ENCODE peak calls at places on chromosomes 4 and X, in six cellular contexts. L is neural progenitor cell, V is mucosa of descending colon, W is fibroblast of the aortic adventitia, G is breast epithelium, Q is AG10803. C is an unnamed sample.

GRCh38 chr4:4752576-4753401 is 106.7 kb upstream of the MSX1 start:
- DNase-seq in L (no peak), G (no peak), W (no peak), Q (peak; percentile 37), V (no peak), C (peak; percentile 91)

GRCh38 chr4:169115897-169116254 is 105.8 kb upstream of the CBR4 start:
- DNase-seq in Q (peak; percentile 97), V (no peak), W (peak; percentile 99), L (no peak), G (no peak), C (peak; percentile 91)

GRCh38 chr4:149914521-149915115 is 99.0 kb upstream of the IQCM start:
- DNase-seq in G (no peak), V (no peak), W (peak; percentile 69), L (peak; percentile 75), Q (peak; percentile 65), C (peak; percentile 62)

GRCh38 chrX:153643431-153644351 is 3.3 kb upstream of the DUSP9 start:
- DNase-seq in L (peak; percentile 61), W (no peak), G (no peak), V (no peak), Q (no peak), C (no peak)

GRCh38 chrX:120309873-120310730 is 1.2 kb downstream of the TMEM255A start:
- DNase-seq in L (peak; percentile 67), Q (peak; percentile 6), G (no peak), W (peak; percentile 16), V (peak; percentile 25), C (no peak)

GRCh38 chrX:132953358-132953757 is 5.1 kb downstream of the HS6ST2 start:
- DNase-seq in W (no peak), V (no peak), G (no peak), Q (no peak), L (peak; percentile 13), C (no peak)

GRCh38 chr4:77443941-77444340 is 161.7 kb upstream of the CXCL13 start:
- DNase-seq in W (peak; percentile 97), G (no peak), L (no peak), V (no peak), Q (peak; percentile 77), C (peak; percentile 15)

GRCh38 chr4:22987861-22988260 is 295.1 kb downstream of the GBA3 start:
- DNase-seq in Q (peak; percentile 66), L (no peak), V (no peak), W (peak; percentile 60), G (no peak), C (peak; percentile 1)

GRCh38 chr4:13534344-13535063 is 9.8 kb downstream of the NKX3-2 start:
- DNase-seq in Q (no peak), G (no peak), L (no peak), W (no peak), V (no peak), C (no peak)

GRCh38 chr4:2417765-2418651 is at the start of gene ZFYVE28:
- DNase-seq in G (no peak), Q (peak; percentile 34), W (peak; percentile 45), V (peak; percentile 64), L (peak; percentile 39), C (peak; percentile 40)

GRCh38 chr4:54800831-54801530 is 143.2 kb downstream of the KIT start:
- DNase-seq in V (no peak), G (no peak), W (no peak), Q (no peak), L (no peak), C (no peak)

GRCh38 chrX:46575586-46575985 is 2.0 kb downstream of the CHST7 start:
- DNase-seq in Q (no peak), G (no peak), L (no peak), W (no peak), V (no peak), C (no peak)

GRCh38 chrX:24169211-24169610 is 19.7 kb downstream of the ZFX start:
- DNase-seq in V (no peak), W (peak; percentile 46), Q (peak; percentile 45), G (no peak), L (no peak), C (no peak)

GRCh38 chr4:73142995-73143547 is 73.6 kb upstream of the COX18 start:
- DNase-seq in V (no peak), L (no peak), G (no peak), W (no peak), Q (no peak), C (no peak)

GRCh38 chr4:112842513-112842912 is 205.6 kb downstream of the LARP7 start:
- DNase-seq in G (no peak), Q (no peak), L (no peak), V (no peak), W (no peak), C (no peak)

GRCh38 chr4:41504167-41504566 is 33.8 kb upstream of the LIMCH1 start:
- DNase-seq in Q (no peak), L (peak; percentile 21), V (no peak), W (no peak), G (no peak), C (no peak)

GRCh38 chr4:85406185-85406584 is 68.8 kb upstream of the ARHGAP24 start:
- DNase-seq in W (no peak), L (no peak), G (no peak), V (no peak), Q (no peak), C (no peak)

GRCh38 chrX:3037218-3037617 is 4.1 kb upstream of the ARSF start:
- DNase-seq in Q (no peak), G (no peak), W (no peak), V (no peak), L (no peak), C (no peak)

GRCh38 chr4:55386073-55386472 is 9.7 kb upstream of the TMEM165 start:
- DNase-seq in V (no peak), W (no peak), L (peak; percentile 47), Q (peak; percentile 21), G (no peak), C (peak; percentile 31)

GRCh38 chr4:40209401-40209800 is 12.6 kb downstream of the RHOH start:
- DNase-seq in L (no peak), W (no peak), V (no peak), G (no peak), Q (no peak), C (no peak)

GRCh38 chr4:40214038-40214437 is 17.2 kb downstream of the RHOH start:
- DNase-seq in W (no peak), L (no peak), V (no peak), G (no peak), Q (no peak), C (no peak)

GRCh38 chr4:40212674-40213504 is 16.1 kb downstream of the RHOH start:
- DNase-seq in W (peak; percentile 35), V (no peak), Q (no peak), L (no peak), G (no peak), C (peak; percentile 74)

GRCh38 chr4:40210776-40211175 is 13.9 kb downstream of the RHOH start:
- DNase-seq in Q (no peak), G (no peak), W (no peak), L (no peak), V (no peak), C (no peak)

GRCh38 chr4:40211224-40212185 is 14.7 kb downstream of the RHOH start:
- DNase-seq in V (no peak), G (no peak), L (no peak), W (no peak), Q (no peak), C (peak; percentile 90)
- H3K4me3 ChIP-seq in V (no peak overlapping the region), G (no peak overlapping the region), L (no peak overlapping the region), W (no peak overlapping the region), Q (no peak overlapping the region), C (no peak overlapping the region)

GRCh38 chrX:38754102-38754790 is 47.0 kb upstream of the MID1IP1 start:
- DNase-seq in L (peak; percentile 46), G (no peak), W (peak; percentile 75), V (no peak), Q (peak; percentile 51), C (peak; percentile 56)
- TF ChIP-seq CTCF in L (peak; percentile 67), G (peak; percentile 59), W (peak; percentile 74), V (no peak), Q (peak; percentile 63), C (peak; percentile 67)

GRCh38 chr4:173509031-173510001 is 20.7 kb downstream of the HAND2 start:
- DNase-seq in L (peak; percentile 66), W (peak; percentile 72), Q (peak; percentile 54), V (no peak), G (no peak), C (peak; percentile 58)
- H3K4me3 ChIP-seq in L (peak overlapping the region; percentile 48), W (peak overlapping the region; percentile 64), Q (peak overlapping the region; percentile 60), V (no peak overlapping the region), G (peak overlapping the region; percentile 70), C (peak overlapping the region; percentile 49)

GRCh38 chr4:185134176-185134869 is 8.7 kb upstream of the SLC25A4 start:
- DNase-seq in W (peak; percentile 77), V (no peak), Q (peak; percentile 54), L (peak; percentile 67), G (no peak), C (peak; percentile 63)

GRCh38 chr4:185127021-185127925 is 15.8 kb upstream of the SLC25A4 start:
- DNase-seq in W (no peak), L (peak; percentile 63), G (no peak), V (peak; percentile 35), Q (no peak), C (peak; percentile 20)

GRCh38 chr4:185123479-185123878 is 19.6 kb upstream of the SLC25A4 start:
- DNase-seq in W (no peak), Q (no peak), L (no peak), V (no peak), G (no peak), C (no peak)

GRCh38 chr4:185122681-185123345 is 20.3 kb upstream of the SLC25A4 start:
- DNase-seq in W (no peak), Q (no peak), G (no peak), L (no peak), V (no peak), C (peak; percentile 18)

GRCh38 chr4:185128272-185129119 is 14.6 kb upstream of the SLC25A4 start:
- DNase-seq in W (no peak), V (peak; percentile 34), G (no peak), Q (no peak), L (peak; percentile 69), C (peak; percentile 16)
- TF ChIP-seq CTCF in W (no peak), V (no peak), G (peak; percentile 20), Q (no peak), L (peak; percentile 32), C (peak; percentile 3)

DNA sequence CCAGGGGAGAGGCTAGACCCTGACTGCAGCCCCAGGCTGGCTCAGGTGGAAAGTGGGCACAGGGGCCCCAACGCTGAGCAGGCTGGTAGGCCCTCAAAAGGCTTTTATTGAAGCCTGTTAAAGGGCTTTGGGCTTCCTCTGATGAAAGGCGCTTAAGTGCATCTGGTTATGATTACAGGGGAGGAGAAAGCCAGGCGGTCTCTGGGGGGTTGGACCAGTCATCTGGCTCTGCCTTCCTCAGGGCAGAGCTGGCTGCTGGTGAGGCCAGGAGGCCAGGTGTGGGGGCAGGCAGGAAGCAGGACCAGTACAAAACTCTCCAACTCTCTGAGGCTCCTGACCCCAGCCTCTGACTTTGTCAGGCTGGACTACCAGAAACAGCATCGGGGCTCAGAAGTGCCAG is 68.8 kb upstream of the BCOR start:
- DNase-seq in L (no peak), V (no peak), G (no peak), W (peak; percentile 70), Q (peak; percentile 76), C (no peak)
- H3K4me3 ChIP-seq in L (no peak overlapping the region), V (no peak overlapping the region), G (peak overlapping the region; percentile 57), W (no peak overlapping the region), Q (no peak overlapping the region), C (no peak overlapping the region)

GRCh38 chr4:83455300-83456183 is at the start of the genes HELQ and MRPS18C:
- DNase-seq in V (peak; percentile 93), G (peak; percentile 98), Q (peak; percentile 98), L (peak; percentile 99), W (peak; percentile 99), C (peak; percentile 99)
- TF ChIP-seq CTCF in V (no peak), G (peak; percentile 15), Q (peak; percentile 44), L (peak; percentile 34), W (peak; percentile 40), C (peak; percentile 27)

C was measured in fibroblast of villous mesenchyme.